ENCODE peak calls at places on chromosomes 4 and X, in four cellular contexts. Z is hypothalamus, I is astrocyte of the spinal cord, X is head of caudate nucleus. F is an unnamed sample.

GRCh38 chrX:46882266-46882665 is 30.0 kb upstream of the JADE3 start:
- DNase-seq in Z (no peak), I (no peak), X (no peak), F (no peak)

GRCh38 chr4:38574559-38575333 is 89.3 kb upstream of the KLF3 start:
- DNase-seq in Z (peak), I (no peak), X (peak), F (peak)

GRCh38 chr4:65340382-65341109 is 329.7 kb downstream of the EPHA5 start:
- DNase-seq in Z (no peak), I (no peak), X (no peak), F (no peak)

GRCh38 chr4:176435891-176436499 is 116.2 kb downstream of the SPCS3 start:
- DNase-seq in Z (no peak), I (peak), X (peak), F (no peak)

GRCh38 chrX:68254738-68255645 is 178.3 kb downstream of the OPHN1 start:
- DNase-seq in Z (no peak), I (no peak), X (no peak), F (no peak)

GRCh38 chr4:113594231-113594556 is 167.3 kb downstream of the CAMK2D start:
- DNase-seq in Z (no peak), I (no peak), X (no peak), F (no peak)

GRCh38 chr4:3342182-3342854 is 49.5 kb downstream of the RGS12 start:
- DNase-seq in Z (no peak), I (peak), X (no peak), F (no peak)

GRCh38 chr4:103012085-103012484 is 7.4 kb downstream of the SLC9B1 start:
- DNase-seq in Z (no peak), I (peak), X (no peak), F (peak)

GRCh38 chrX:113545040-113545439 is 704.4 kb upstream of the AMOT start:
- DNase-seq in Z (no peak), I (no peak), X (no peak), F (no peak)

GRCh38 chrX:24341795-24342194 is 18.6 kb upstream of the SUPT20HL1 start:
- DNase-seq in Z (no peak), I (peak), X (no peak), F (no peak)

GRCh38 chr4:182163180-182163579 is 80.0 kb upstream of the TENM3 start:
- DNase-seq in Z (no peak), I (no peak), X (no peak), F (no peak)

GRCh38 chrX:123749643-123750042 is 16.8 kb upstream of the THOC2 start:
- DNase-seq in Z (no peak), I (no peak), X (no peak), F (no peak)

GRCh38 chr4:127708985-127709384 is 21.2 kb upstream of the SLC25A31 start:
- DNase-seq in Z (no peak), I (peak), X (no peak), F (no peak)

GRCh38 chrX:63275127-63275526 is 76.0 kb downstream of the SPIN4 start:
- DNase-seq in Z (no peak), I (no peak), X (peak), F (no peak)

GRCh38 chrX:132463411-132463810 is 25.4 kb downstream of the MBNL3 start:
- DNase-seq in Z (no peak), I (no peak), X (no peak), F (no peak)

GRCh38 chr4:40897557-40898203 is 147.9 kb downstream of the NSUN7 start:
- DNase-seq in Z (peak), I (peak), X (peak), F (peak)

GRCh38 chr4:134141728-134142127 is 59.9 kb downstream of the PABPC4L start:
- DNase-seq in Z (no peak), I (no peak), X (no peak), F (no peak)

GRCh38 chrX:143336261-143336660 is 181.0 kb downstream of the SPANXN3 start:
- DNase-seq in Z (no peak), I (no peak), X (no peak), F (no peak)

GRCh38 chrX:69530306-69530705 is 26.2 kb downstream of the NALF2 start:
- DNase-seq in Z (no peak), I (no peak), X (no peak), F (no peak)

GRCh38 chr4:53431052-53431451 is 53.6 kb downstream of the FIP1L1 start:
- DNase-seq in Z (no peak), I (no peak), X (no peak), F (no peak)

GRCh38 chr4:5635826-5636196 is 72.5 kb downstream of the EVC2 start:
- DNase-seq in Z (no peak), I (peak), X (no peak), F (no peak)

GRCh38 chrX:10981491-10981890 is 129.6 kb upstream of the HCCS start:
- DNase-seq in Z (no peak), I (no peak), X (no peak), F (no peak)

GRCh38 chrX:38166478-38167083 is 54.1 kb downstream of the SRPX start:
- DNase-seq in Z (no peak), I (peak), X (no peak), F (no peak)

GRCh38 chrX:5644786-5645185 is 583.9 kb downstream of the NLGN4X start:
- DNase-seq in Z (no peak), I (no peak), X (no peak), F (no peak)

GRCh38 chr4:7808752-7809151 is 130.9 kb downstream of the AFAP1 start:
- DNase-seq in Z (no peak), I (peak), X (no peak), F (no peak)

GRCh38 chr4:42428036-42428435 is 30.7 kb downstream of the SHISA3 start:
- DNase-seq in Z (no peak), I (no peak), X (no peak), F (no peak)

GRCh38 chrX:39425124-39425806 is 624.0 kb downstream of the MID1IP1 start:
- DNase-seq in Z (no peak), I (no peak), X (no peak), F (no peak)

GRCh38 chrX:49287665-49288064 is 15.8 kb upstream of the GAGE10 start:
- DNase-seq in Z (no peak), I (no peak), X (no peak), F (no peak)

GRCh38 chr4:688695-689497 is at the start of gene SLC49A3:
- DNase-seq in Z (no peak), I (no peak), X (no peak), F (no peak)

GRCh38 chr4:186416451-186417060 is 138.8 kb downstream of the MTNR1A start:
- DNase-seq in Z (no peak), I (no peak), X (no peak), F (no peak)